ENCODE peak calls at places on chromosomes 5 and 9, in nine cellular contexts. F is heart left ventricle; E is neural progenitor cell; Q is CD8-positive, alpha-beta T cell; L is brain microvascular endothelial cell; X is GM23248; A is mammary epithelial cell; H is Karpas-422; Y is stomach. W is an unnamed sample.

GRCh38 chr9:120856700-120857099 is 14.0 kb upstream of the PSMD5 start:
- DNase-seq in F (no peak), E (no peak), Q (no peak), L (no peak), X (no peak), A (no peak), H (no peak), Y (peak; percentile 88), W (no peak)

GRCh38 chr5:93100433-93100832 is 480.6 kb downstream of the NR2F1-AS1 start:
- DNase-seq in F (no peak), E (no peak), Q (no peak), L (peak; percentile 66), X (peak; percentile 68), A (peak; percentile 23), H (no peak), Y (no peak), W (no peak)

GRCh38 chr9:13971910-13972655 is 341.9 kb downstream of the NFIB start:
- DNase-seq in F (no peak), E (no peak), Q (no peak), L (no peak), X (no peak), A (no peak), H (no peak), Y (no peak), W (no peak)

GRCh38 chr9:121199921-121200320 is 1.7 kb downstream of the RAB14 start:
- DNase-seq in F (no peak), E (no peak), Q (no peak), L (no peak), X (peak; percentile 40), A (peak; percentile 39), H (peak; percentile 65), Y (no peak), W (no peak)

GRCh38 chr5:28810751-28811136 is 1772.4 kb upstream of the CDH9 start:
- DNase-seq in F (no peak), E (no peak), Q (no peak), L (no peak), X (no peak), A (no peak), H (no peak), Y (no peak), W (peak; percentile 1)

GRCh38 chr5:93675458-93676450 is 65.6 kb downstream of the POU5F2 start:
- DNase-seq in F (no peak), E (no peak), Q (no peak), L (no peak), X (no peak), A (no peak), H (no peak), Y (no peak), W (no peak)

GRCh38 chr5:117947836-117948235 is 1040.5 kb downstream of the DTWD2 start:
- DNase-seq in F (no peak), E (no peak), Q (no peak), L (no peak), X (no peak), A (no peak), H (no peak), Y (no peak), W (no peak)

GRCh38 chr9:114348906-114349482 is 19.3 kb downstream of the ORM2 start:
- DNase-seq in F (no peak), E (peak; percentile 78), Q (peak; percentile 70), L (peak; percentile 98), X (peak; percentile 99), A (peak; percentile 95), H (peak; percentile 73), Y (no peak), W (peak; percentile 69)

GRCh38 chr9:95078516-95078915 is 239.0 kb downstream of the FANCC start:
- DNase-seq in F (no peak), E (no peak), Q (no peak), L (no peak), X (no peak), A (no peak), H (no peak), Y (no peak), W (no peak)

GRCh38 chr5:156367602-156368001 is 40.6 kb downstream of the SGCD start:
- DNase-seq in F (no peak), E (no peak), Q (no peak), L (no peak), X (peak; percentile 99), A (no peak), H (no peak), Y (no peak), W (peak; percentile 64)

GRCh38 chr5:73522989-73523388 is 24.7 kb downstream of the BTF3 start:
- DNase-seq in F (no peak), E (no peak), Q (no peak), L (no peak), X (no peak), A (peak; percentile 54), H (no peak), Y (no peak), W (no peak)

GRCh38 chr9:19375536-19375935 is 4.5 kb downstream of the RPS6 start:
- DNase-seq in F (no peak), E (no peak), Q (no peak), L (no peak), X (peak; percentile 71), A (no peak), H (no peak), Y (no peak), W (no peak)

GRCh38 chr5:172773481-172774469 is 2.8 kb upstream of the DUSP1 start:
- DNase-seq in F (no peak), E (peak; percentile 32), Q (no peak), L (peak; percentile 49), X (peak; percentile 65), A (peak; percentile 24), H (no peak), Y (no peak), W (no peak)

GRCh38 chr5:172774561-172775271 is 3.7 kb upstream of the DUSP1 start:
- DNase-seq in F (no peak), E (no peak), Q (no peak), L (no peak), X (no peak), A (no peak), H (no peak), Y (no peak), W (no peak)

GRCh38 chr5:172777381-172778222 is 6.6 kb upstream of the DUSP1 start:
- DNase-seq in F (peak; percentile 92), E (no peak), Q (peak; percentile 84), L (peak; percentile 90), X (peak; percentile 97), A (peak; percentile 93), H (no peak), Y (peak; percentile 87), W (peak; percentile 65)

GRCh38 chr5:172776235-172776594 is 5.2 kb upstream of the DUSP1 start:
- DNase-seq in F (no peak), E (no peak), Q (no peak), L (no peak), X (no peak), A (no peak), H (no peak), Y (no peak), W (no peak)

GRCh38 chr5:172775326-172776234 is 4.6 kb upstream of the DUSP1 start:
- DNase-seq in F (peak; percentile 73), E (no peak), Q (no peak), L (peak; percentile 72), X (peak; percentile 98), A (peak; percentile 90), H (no peak), Y (peak; percentile 79), W (no peak)
- H3K36me3 ChIP-seq in F (no peaks in the 10 kb centered on the region), E (no peaks in the 10 kb centered on the region), Q (no peaks in the 10 kb centered on the region), L (peaks cover 3% of the 10 kb centered on the region), X (no peaks in the 10 kb centered on the region), A (no peaks in the 10 kb centered on the region), H (no peaks in the 10 kb centered on the region), Y (peaks cover 3% of the 10 kb centered on the region), W (no peaks in the 10 kb centered on the region)

DNA sequence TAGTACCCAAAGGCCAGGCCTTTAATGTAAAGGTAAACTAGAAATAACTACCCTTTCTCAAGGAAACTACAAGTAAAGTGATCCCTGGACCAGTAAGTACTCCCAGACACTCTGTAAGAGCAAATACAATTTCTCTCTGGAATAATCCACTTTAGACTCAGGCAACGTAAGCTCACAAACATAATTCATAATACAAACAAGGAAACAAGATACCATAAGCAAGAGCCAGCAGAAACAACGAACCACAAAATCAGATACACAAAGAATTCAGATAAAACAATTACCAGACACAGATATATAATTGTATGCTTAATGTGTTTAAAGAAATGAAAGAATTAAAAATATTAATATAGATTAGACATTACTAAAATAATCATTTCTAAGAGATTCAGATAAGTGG is 12.1 kb downstream of the ERAP1 start:
- DNase-seq in F (no peak), E (no peak), Q (no peak), L (no peak), X (no peak), A (no peak), H (no peak), Y (no peak), W (no peak)
- H3K36me3 ChIP-seq in F (peaks cover 99% of the 10 kb centered on the region), E (no peaks in the 10 kb centered on the region), Q (peaks cover 71% of the 10 kb centered on the region), L (peaks cover 20% of the 10 kb centered on the region), X (peaks cover 4% of the 10 kb centered on the region), A (peaks cover 4% of the 10 kb centered on the region), H (peaks cover 75% of the 10 kb centered on the region), Y (peaks cover 91% of the 10 kb centered on the region), W (no peaks in the 10 kb centered on the region)

GRCh38 chr9:133807818-133808217 is 69.7 kb upstream of the SARDH start:
- DNase-seq in F (no peak), E (no peak), Q (no peak), L (no peak), X (no peak), A (no peak), H (no peak), Y (no peak), W (no peak)

GRCh38 chr9:133805876-133806622 is 67.9 kb upstream of the SARDH start:
- DNase-seq in F (no peak), E (no peak), Q (no peak), L (no peak), X (no peak), A (no peak), H (no peak), Y (no peak), W (no peak)

GRCh38 chr9:133804199-133804598 is 66.0 kb upstream of the SARDH start:
- DNase-seq in F (no peak), E (no peak), Q (no peak), L (no peak), X (no peak), A (no peak), H (no peak), Y (no peak), W (no peak)

GRCh38 chr9:133807037-133807436 is 68.9 kb upstream of the SARDH start:
- DNase-seq in F (no peak), E (no peak), Q (no peak), L (no peak), X (no peak), A (no peak), H (no peak), Y (no peak), W (no peak)

GRCh38 chr9:133806623-133807010 is 68.5 kb upstream of the SARDH start:
- DNase-seq in F (no peak), E (no peak), Q (no peak), L (no peak), X (no peak), A (no peak), H (no peak), Y (no peak), W (no peak)
- H3K36me3 ChIP-seq in F (peaks cover 25% of the 10 kb centered on the region), E (no peaks in the 10 kb centered on the region), Q (no peaks in the 10 kb centered on the region), L (peaks cover 8% of the 10 kb centered on the region), X (no peaks in the 10 kb centered on the region), A (peaks cover 6% of the 10 kb centered on the region), H (no peaks in the 10 kb centered on the region), Y (peaks cover 65% of the 10 kb centered on the region), W (peaks cover 9% of the 10 kb centered on the region)

DNA sequence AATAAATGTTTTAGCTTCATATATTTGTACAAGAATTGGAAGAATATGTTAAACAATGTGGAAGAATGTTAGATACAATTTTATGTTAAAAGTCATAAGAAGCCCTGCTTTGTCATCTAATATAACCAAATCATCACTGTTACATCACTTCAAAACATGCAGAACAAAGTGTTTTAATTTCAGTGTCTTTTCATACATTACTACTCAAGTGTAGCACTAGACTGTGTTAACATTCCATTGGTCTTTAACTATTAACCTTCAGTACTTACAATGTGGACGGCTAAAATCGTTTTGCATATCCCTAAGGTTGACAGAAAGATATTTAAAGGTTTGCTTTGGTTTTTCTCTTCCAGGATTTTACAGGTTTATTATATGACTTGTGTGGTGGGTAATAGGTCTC is 50.9 kb downstream of the VCAN start:
- DNase-seq in F (no peak), E (no peak), Q (no peak), L (no peak), X (no peak), A (no peak), H (no peak), Y (no peak), W (no peak)
- H3K36me3 ChIP-seq in F (peaks cover 28% of the 10 kb centered on the region), E (peaks cover 5% of the 10 kb centered on the region), Q (no peaks in the 10 kb centered on the region), L (peaks cover 69% of the 10 kb centered on the region), X (peaks cover 47% of the 10 kb centered on the region), A (peaks cover 3% of the 10 kb centered on the region), H (no peaks in the 10 kb centered on the region), Y (no peaks in the 10 kb centered on the region), W (peaks cover 51% of the 10 kb centered on the region)